ENCODE peak calls at places on chromosomes 16 and 17, in nine cellular contexts. One of them, this sample, is unnamed.

GRCh38 chr16:11152677-11153321 is 103.2 kb downstream of the SOCS1 start:
- DNase-seq in T-helper 2 cell: no peak
- DNase-seq in foreskin fibroblast: no peak
- DNase-seq in Caco-2: no peak
- DNase-seq in cardiac fibroblast: no peak
- DNase-seq in stimulated activated CD4-positive, alpha-beta T cell treated with anti-CD3 and anti-CD28 coated beads, Interleukin-4, amount 100 ng/mL, for 24 hours: no peak
- DNase-seq in B cell: no peak
- DNase-seq in right lobe of liver: no peak
- DNase-seq in HEK293T: no peak
- DNase-seq in this sample: no peak

GRCh38 chr17:17391575-17392370 is 85.0 kb upstream of the MED9 start:
- DNase-seq in cardiac fibroblast: no peak
- DNase-seq in T-helper 2 cell: peak; percentile 72
- DNase-seq in Caco-2: no peak
- DNase-seq in HEK293T: no peak
- DNase-seq in B cell: no peak
- DNase-seq in foreskin fibroblast: no peak
- DNase-seq in stimulated activated CD4-positive, alpha-beta T cell treated with anti-CD3 and anti-CD28 coated beads, Interleukin-4, amount 100 ng/mL, for 24 hours: peak; percentile 70
- DNase-seq in right lobe of liver: no peak
- DNase-seq in this sample: no peak

GRCh38 chr17:72305472-72305871 is 184.7 kb downstream of the SOX9 start:
- DNase-seq in right lobe of liver: no peak
- DNase-seq in foreskin fibroblast: no peak
- DNase-seq in stimulated activated CD4-positive, alpha-beta T cell treated with anti-CD3 and anti-CD28 coated beads, Interleukin-4, amount 100 ng/mL, for 24 hours: no peak
- DNase-seq in HEK293T: no peak
- DNase-seq in B cell: no peak
- DNase-seq in cardiac fibroblast: no peak
- DNase-seq in T-helper 2 cell: no peak
- DNase-seq in Caco-2: no peak
- DNase-seq in this sample: no peak

GRCh38 chr16:74724820-74725549 is 24.3 kb upstream of the MLKL start:
- DNase-seq in cardiac fibroblast: peak; percentile 51
- DNase-seq in T-helper 2 cell: no peak
- DNase-seq in Caco-2: no peak
- DNase-seq in HEK293T: no peak
- DNase-seq in B cell: no peak
- DNase-seq in stimulated activated CD4-positive, alpha-beta T cell treated with anti-CD3 and anti-CD28 coated beads, Interleukin-4, amount 100 ng/mL, for 24 hours: no peak
- DNase-seq in right lobe of liver: no peak
- DNase-seq in foreskin fibroblast: peak; percentile 62
- DNase-seq in this sample: peak; percentile 34

GRCh38 chr16:75483222-75483621 is 12.0 kb downstream of the CHST6 start:
- DNase-seq in right lobe of liver: no peak
- DNase-seq in Caco-2: no peak
- DNase-seq in foreskin fibroblast: no peak
- DNase-seq in cardiac fibroblast: no peak
- DNase-seq in stimulated activated CD4-positive, alpha-beta T cell treated with anti-CD3 and anti-CD28 coated beads, Interleukin-4, amount 100 ng/mL, for 24 hours: no peak
- DNase-seq in B cell: no peak
- DNase-seq in HEK293T: no peak
- DNase-seq in T-helper 2 cell: no peak
- DNase-seq in this sample: no peak

GRCh38 chr17:76681222-76682137 is 29.3 kb downstream of the MXRA7 start:
- DNase-seq in right lobe of liver: peak; percentile 58
- DNase-seq in T-helper 2 cell: peak; percentile 39
- DNase-seq in cardiac fibroblast: peak; percentile 86
- DNase-seq in foreskin fibroblast: peak; percentile 59
- DNase-seq in B cell: peak; percentile 45
- DNase-seq in Caco-2: peak; percentile 80
- DNase-seq in stimulated activated CD4-positive, alpha-beta T cell treated with anti-CD3 and anti-CD28 coated beads, Interleukin-4, amount 100 ng/mL, for 24 hours: peak; percentile 66
- DNase-seq in HEK293T: peak; percentile 78
- DNase-seq in this sample: no peak

GRCh38 chr16:82867425-82867824 is 240.7 kb downstream of the CDH13 start:
- DNase-seq in B cell: no peak
- DNase-seq in foreskin fibroblast: peak; percentile 7
- DNase-seq in T-helper 2 cell: no peak
- DNase-seq in HEK293T: no peak
- DNase-seq in stimulated activated CD4-positive, alpha-beta T cell treated with anti-CD3 and anti-CD28 coated beads, Interleukin-4, amount 100 ng/mL, for 24 hours: no peak
- DNase-seq in cardiac fibroblast: no peak
- DNase-seq in right lobe of liver: no peak
- DNase-seq in Caco-2: no peak
- DNase-seq in this sample: no peak

GRCh38 chr17:65750678-65751077 is 189.2 kb upstream of the AXIN2 start:
- DNase-seq in cardiac fibroblast: peak; percentile 92
- DNase-seq in foreskin fibroblast: peak; percentile 97
- DNase-seq in Caco-2: no peak
- DNase-seq in T-helper 2 cell: peak; percentile 31
- DNase-seq in right lobe of liver: peak; percentile 79
- DNase-seq in B cell: no peak
- DNase-seq in HEK293T: no peak
- DNase-seq in stimulated activated CD4-positive, alpha-beta T cell treated with anti-CD3 and anti-CD28 coated beads, Interleukin-4, amount 100 ng/mL, for 24 hours: peak; percentile 37
- DNase-seq in this sample: peak; percentile 56

GRCh38 chr17:45168991-45169752 is 7.5 kb downstream of the HEXIM2 start:
- DNase-seq in right lobe of liver: no peak
- DNase-seq in cardiac fibroblast: no peak
- DNase-seq in B cell: no peak
- DNase-seq in HEK293T: no peak
- DNase-seq in stimulated activated CD4-positive, alpha-beta T cell treated with anti-CD3 and anti-CD28 coated beads, Interleukin-4, amount 100 ng/mL, for 24 hours: no peak
- DNase-seq in Caco-2: no peak
- DNase-seq in foreskin fibroblast: no peak
- DNase-seq in T-helper 2 cell: no peak
- DNase-seq in this sample: no peak

GRCh38 chr16:69522732-69523404 is 42.9 kb upstream of the NFAT5 start:
- DNase-seq in cardiac fibroblast: no peak
- DNase-seq in B cell: no peak
- DNase-seq in stimulated activated CD4-positive, alpha-beta T cell treated with anti-CD3 and anti-CD28 coated beads, Interleukin-4, amount 100 ng/mL, for 24 hours: no peak
- DNase-seq in T-helper 2 cell: no peak
- DNase-seq in right lobe of liver: no peak
- DNase-seq in Caco-2: peak; percentile 58
- DNase-seq in HEK293T: peak; percentile 57
- DNase-seq in foreskin fibroblast: no peak
- DNase-seq in this sample: no peak

GRCh38 chr17:83026311-83026811 is 53.0 kb upstream of the METRNL start:
- DNase-seq in B cell: no peak
- DNase-seq in HEK293T: no peak
- DNase-seq in stimulated activated CD4-positive, alpha-beta T cell treated with anti-CD3 and anti-CD28 coated beads, Interleukin-4, amount 100 ng/mL, for 24 hours: no peak
- DNase-seq in cardiac fibroblast: no peak
- DNase-seq in T-helper 2 cell: peak; percentile 9
- DNase-seq in foreskin fibroblast: no peak
- DNase-seq in right lobe of liver: no peak
- DNase-seq in Caco-2: no peak
- DNase-seq in this sample: no peak

GRCh38 chr17:59838196-59838911 is 54.4 kb downstream of the TUBD1 start:
- DNase-seq in HEK293T: no peak
- DNase-seq in B cell: no peak
- DNase-seq in T-helper 2 cell: no peak
- DNase-seq in stimulated activated CD4-positive, alpha-beta T cell treated with anti-CD3 and anti-CD28 coated beads, Interleukin-4, amount 100 ng/mL, for 24 hours: peak; percentile 55
- DNase-seq in foreskin fibroblast: no peak
- DNase-seq in Caco-2: peak; percentile 55
- DNase-seq in right lobe of liver: no peak
- DNase-seq in cardiac fibroblast: peak; percentile 67
- DNase-seq in this sample: no peak

GRCh38 chr17:2068101-2068518 is 13.2 kb downstream of the HIC1 start:
- DNase-seq in stimulated activated CD4-positive, alpha-beta T cell treated with anti-CD3 and anti-CD28 coated beads, Interleukin-4, amount 100 ng/mL, for 24 hours: no peak
- DNase-seq in Caco-2: no peak
- DNase-seq in cardiac fibroblast: peak; percentile 73
- DNase-seq in foreskin fibroblast: peak; percentile 74
- DNase-seq in HEK293T: no peak
- DNase-seq in right lobe of liver: no peak
- DNase-seq in T-helper 2 cell: no peak
- DNase-seq in B cell: no peak
- DNase-seq in this sample: no peak

GRCh38 chr17:7001562-7001961 is 5.7 kb downstream of the ALOX12 start:
- DNase-seq in Caco-2: no peak
- DNase-seq in right lobe of liver: no peak
- DNase-seq in stimulated activated CD4-positive, alpha-beta T cell treated with anti-CD3 and anti-CD28 coated beads, Interleukin-4, amount 100 ng/mL, for 24 hours: peak; percentile 47
- DNase-seq in HEK293T: no peak
- DNase-seq in T-helper 2 cell: no peak
- DNase-seq in cardiac fibroblast: peak; percentile 22
- DNase-seq in B cell: no peak
- DNase-seq in foreskin fibroblast: no peak
- DNase-seq in this sample: no peak

GRCh38 chr17:45768000-45768399 is 16.1 kb upstream of the CRHR1 start:
- DNase-seq in right lobe of liver: no peak
- DNase-seq in foreskin fibroblast: no peak
- DNase-seq in cardiac fibroblast: no peak
- DNase-seq in Caco-2: peak; percentile 18
- DNase-seq in T-helper 2 cell: no peak
- DNase-seq in HEK293T: no peak
- DNase-seq in stimulated activated CD4-positive, alpha-beta T cell treated with anti-CD3 and anti-CD28 coated beads, Interleukin-4, amount 100 ng/mL, for 24 hours: no peak
- DNase-seq in B cell: no peak
- DNase-seq in this sample: no peak

GRCh38 chr16:7304932-7305331 is 27.7 kb upstream of the RBFOX1 start:
- DNase-seq in HEK293T: no peak
- DNase-seq in T-helper 2 cell: no peak
- DNase-seq in foreskin fibroblast: no peak
- DNase-seq in cardiac fibroblast: no peak
- DNase-seq in B cell: no peak
- DNase-seq in right lobe of liver: no peak
- DNase-seq in Caco-2: no peak
- DNase-seq in stimulated activated CD4-positive, alpha-beta T cell treated with anti-CD3 and anti-CD28 coated beads, Interleukin-4, amount 100 ng/mL, for 24 hours: no peak
- DNase-seq in this sample: no peak

GRCh38 chr16:58476791-58477190 is 23.2 kb upstream of the NDRG4 start:
- DNase-seq in Caco-2: no peak
- DNase-seq in foreskin fibroblast: no peak
- DNase-seq in T-helper 2 cell: no peak
- DNase-seq in HEK293T: no peak
- DNase-seq in cardiac fibroblast: no peak
- DNase-seq in right lobe of liver: no peak
- DNase-seq in B cell: no peak
- DNase-seq in stimulated activated CD4-positive, alpha-beta T cell treated with anti-CD3 and anti-CD28 coated beads, Interleukin-4, amount 100 ng/mL, for 24 hours: no peak
- DNase-seq in this sample: no peak

GRCh38 chr17:74211929-74212261 is 1.5 kb upstream of the TTYH2 start:
- DNase-seq in foreskin fibroblast: no peak
- DNase-seq in right lobe of liver: no peak
- DNase-seq in T-helper 2 cell: no peak
- DNase-seq in Caco-2: peak; percentile 17
- DNase-seq in stimulated activated CD4-positive, alpha-beta T cell treated with anti-CD3 and anti-CD28 coated beads, Interleukin-4, amount 100 ng/mL, for 24 hours: no peak
- DNase-seq in HEK293T: no peak
- DNase-seq in cardiac fibroblast: no peak
- DNase-seq in B cell: no peak
- DNase-seq in this sample: no peak

GRCh38 chr17:56549501-56549900 is 44.0 kb upstream of the NOG start:
- DNase-seq in Caco-2: no peak
- DNase-seq in foreskin fibroblast: no peak
- DNase-seq in B cell: no peak
- DNase-seq in HEK293T: no peak
- DNase-seq in right lobe of liver: no peak
- DNase-seq in cardiac fibroblast: no peak
- DNase-seq in stimulated activated CD4-positive, alpha-beta T cell treated with anti-CD3 and anti-CD28 coated beads, Interleukin-4, amount 100 ng/mL, for 24 hours: no peak
- DNase-seq in T-helper 2 cell: no peak
- DNase-seq in this sample: no peak

GRCh38 chr16:81697321-81697885 is 81.7 kb upstream of the PLCG2 start:
- DNase-seq in stimulated activated CD4-positive, alpha-beta T cell treated with anti-CD3 and anti-CD28 coated beads, Interleukin-4, amount 100 ng/mL, for 24 hours: peak; percentile 49
- DNase-seq in T-helper 2 cell: no peak
- DNase-seq in right lobe of liver: peak; percentile 68
- DNase-seq in cardiac fibroblast: peak; percentile 61
- DNase-seq in B cell: peak; percentile 61
- DNase-seq in HEK293T: peak; percentile 60
- DNase-seq in foreskin fibroblast: no peak
- DNase-seq in Caco-2: peak; percentile 76
- DNase-seq in this sample: no peak

GRCh38 chr17:74552037-74552436 is 6.1 kb upstream of the CD300C start:
- DNase-seq in right lobe of liver: no peak
- DNase-seq in foreskin fibroblast: no peak
- DNase-seq in cardiac fibroblast: no peak
- DNase-seq in Caco-2: no peak
- DNase-seq in B cell: no peak
- DNase-seq in HEK293T: no peak
- DNase-seq in stimulated activated CD4-positive, alpha-beta T cell treated with anti-CD3 and anti-CD28 coated beads, Interleukin-4, amount 100 ng/mL, for 24 hours: no peak
- DNase-seq in T-helper 2 cell: no peak
- DNase-seq in this sample: no peak

GRCh38 chr16:66928702-66929388 is 3.5 kb upstream of the RRAD start:
- DNase-seq in B cell: no peak
- DNase-seq in foreskin fibroblast: no peak
- DNase-seq in stimulated activated CD4-positive, alpha-beta T cell treated with anti-CD3 and anti-CD28 coated beads, Interleukin-4, amount 100 ng/mL, for 24 hours: no peak
- DNase-seq in HEK293T: no peak
- DNase-seq in Caco-2: peak; percentile 58
- DNase-seq in cardiac fibroblast: peak; percentile 43
- DNase-seq in right lobe of liver: no peak
- DNase-seq in T-helper 2 cell: no peak
- DNase-seq in this sample: no peak

GRCh38 chr17:32819035-32819434 is 57.9 kb downstream of the MYO1D start:
- DNase-seq in Caco-2: no peak
- DNase-seq in T-helper 2 cell: no peak
- DNase-seq in right lobe of liver: no peak
- DNase-seq in HEK293T: no peak
- DNase-seq in cardiac fibroblast: peak; percentile 26
- DNase-seq in foreskin fibroblast: no peak
- DNase-seq in B cell: no peak
- DNase-seq in stimulated activated CD4-positive, alpha-beta T cell treated with anti-CD3 and anti-CD28 coated beads, Interleukin-4, amount 100 ng/mL, for 24 hours: no peak
- DNase-seq in this sample: peak; percentile 66

GRCh38 chr16:3180445-3180878 is 7.5 kb upstream of the OR1F1 start:
- DNase-seq in stimulated activated CD4-positive, alpha-beta T cell treated with anti-CD3 and anti-CD28 coated beads, Interleukin-4, amount 100 ng/mL, for 24 hours: no peak
- DNase-seq in right lobe of liver: no peak
- DNase-seq in foreskin fibroblast: no peak
- DNase-seq in Caco-2: no peak
- DNase-seq in HEK293T: no peak
- DNase-seq in cardiac fibroblast: no peak
- DNase-seq in T-helper 2 cell: no peak
- DNase-seq in B cell: no peak
- DNase-seq in this sample: no peak

GRCh38 chr16:69340095-69340644 is 598 bp downstream of the NIP7 start:
- DNase-seq in stimulated activated CD4-positive, alpha-beta T cell treated with anti-CD3 and anti-CD28 coated beads, Interleukin-4, amount 100 ng/mL, for 24 hours: peak; percentile 34
- DNase-seq in foreskin fibroblast: no peak
- DNase-seq in T-helper 2 cell: no peak
- DNase-seq in HEK293T: no peak
- DNase-seq in Caco-2: no peak
- DNase-seq in B cell: no peak
- DNase-seq in right lobe of liver: no peak
- DNase-seq in cardiac fibroblast: peak; percentile 23
- DNase-seq in this sample: no peak

GRCh38 chr16:22366889-22367288 is 7.5 kb downstream of the CDR2 start:
- DNase-seq in stimulated activated CD4-positive, alpha-beta T cell treated with anti-CD3 and anti-CD28 coated beads, Interleukin-4, amount 100 ng/mL, for 24 hours: no peak
- DNase-seq in cardiac fibroblast: no peak
- DNase-seq in right lobe of liver: no peak
- DNase-seq in B cell: no peak
- DNase-seq in Caco-2: no peak
- DNase-seq in foreskin fibroblast: no peak
- DNase-seq in T-helper 2 cell: no peak
- DNase-seq in HEK293T: no peak
- DNase-seq in this sample: no peak

GRCh38 chr17:81256616-81257015 is 17.5 kb downstream of the NDUFAF8 start:
- DNase-seq in B cell: no peak
- DNase-seq in T-helper 2 cell: no peak
- DNase-seq in stimulated activated CD4-positive, alpha-beta T cell treated with anti-CD3 and anti-CD28 coated beads, Interleukin-4, amount 100 ng/mL, for 24 hours: no peak
- DNase-seq in Caco-2: no peak
- DNase-seq in right lobe of liver: no peak
- DNase-seq in foreskin fibroblast: peak; percentile 40
- DNase-seq in cardiac fibroblast: peak; percentile 33
- DNase-seq in HEK293T: no peak
- DNase-seq in this sample: peak; percentile 67

GRCh38 chr16:5604770-5605169 is 507.2 kb upstream of the EEF2KMT start:
- DNase-seq in T-helper 2 cell: no peak
- DNase-seq in B cell: no peak
- DNase-seq in right lobe of liver: no peak
- DNase-seq in cardiac fibroblast: no peak
- DNase-seq in foreskin fibroblast: no peak
- DNase-seq in stimulated activated CD4-positive, alpha-beta T cell treated with anti-CD3 and anti-CD28 coated beads, Interleukin-4, amount 100 ng/mL, for 24 hours: no peak
- DNase-seq in HEK293T: peak; percentile 35
- DNase-seq in Caco-2: peak; percentile 16
- DNase-seq in this sample: no peak

GRCh38 chr16:10080031-10080772 is 102.0 kb downstream of the GRIN2A start:
- DNase-seq in HEK293T: no peak
- DNase-seq in B cell: no peak
- DNase-seq in right lobe of liver: no peak
- DNase-seq in Caco-2: peak; percentile 44
- DNase-seq in cardiac fibroblast: peak; percentile 25
- DNase-seq in stimulated activated CD4-positive, alpha-beta T cell treated with anti-CD3 and anti-CD28 coated beads, Interleukin-4, amount 100 ng/mL, for 24 hours: no peak
- DNase-seq in T-helper 2 cell: no peak
- DNase-seq in foreskin fibroblast: peak; percentile 39
- DNase-seq in this sample: peak; percentile 76

GRCh38 chr16:89890200-89890599 is 16.8 kb downstream of the TCF25 start:
- DNase-seq in T-helper 2 cell: no peak
- DNase-seq in HEK293T: no peak
- DNase-seq in stimulated activated CD4-positive, alpha-beta T cell treated with anti-CD3 and anti-CD28 coated beads, Interleukin-4, amount 100 ng/mL, for 24 hours: peak; percentile 48
- DNase-seq in cardiac fibroblast: no peak
- DNase-seq in Caco-2: no peak
- DNase-seq in B cell: no peak
- DNase-seq in foreskin fibroblast: no peak
- DNase-seq in right lobe of liver: no peak
- DNase-seq in this sample: no peak

GRCh38 chr16:84460406-84461028 is 43.9 kb downstream of the MEAK7 start:
- DNase-seq in Caco-2: no peak
- DNase-seq in T-helper 2 cell: no peak
- DNase-seq in B cell: no peak
- DNase-seq in cardiac fibroblast: no peak
- DNase-seq in right lobe of liver: no peak
- DNase-seq in foreskin fibroblast: no peak
- DNase-seq in stimulated activated CD4-positive, alpha-beta T cell treated with anti-CD3 and anti-CD28 coated beads, Interleukin-4, amount 100 ng/mL, for 24 hours: no peak
- DNase-seq in HEK293T: no peak
- DNase-seq in this sample: no peak